ENCODE peak calls at places on chromosomes 1 and 21, in nine cellular contexts. D is B cell; Y is stomach; F is T-helper 2 cell; B is AG08395; V is NCI-H1930; C is effector memory CD4-positive, alpha-beta T cell; N is left lung; W is stimulated activated CD8-positive, alpha-beta memory T cell treated with anti-CD3 and anti-CD28 coated beads, Interleukin-2, amount 100 ng/mL, for 1 hour. K is an unnamed sample.

GRCh38 chr1:17162941-17163340 is 42.0 kb upstream of the PADI1 start:
- DNase-seq in D (no peak), Y (no peak), F (no peak), B (no peak), V (no peak), C (no peak), N (peak; percentile 55), W (no peak), K (no peak)

GRCh38 chr1:184158911-184159701 is 107.6 kb downstream of the TSEN15 start:
- DNase-seq in D (no peak), Y (no peak), F (no peak), B (no peak), V (no peak), C (no peak), N (no peak), W (no peak), K (no peak)

GRCh38 chr1:110443393-110443918 is 7.5 kb upstream of the PROK1 start:
- DNase-seq in D (no peak), Y (no peak), F (no peak), B (no peak), V (no peak), C (no peak), N (no peak), W (no peak), K (no peak)

GRCh38 chr1:172824199-172824598 is 165.3 kb downstream of the FASLG start:
- DNase-seq in D (no peak), Y (no peak), F (no peak), B (no peak), V (no peak), C (no peak), N (no peak), W (no peak), K (no peak)

GRCh38 chr1:85992756-85993155 is 163.8 kb downstream of the COL24A1 start:
- DNase-seq in D (no peak), Y (no peak), F (no peak), B (peak; percentile 19), V (no peak), C (no peak), N (no peak), W (no peak), K (peak; percentile 22)

GRCh38 chr21:37257526-37257966 is 9.6 kb downstream of the VPS26C start:
- DNase-seq in D (no peak), Y (no peak), F (no peak), B (peak; percentile 10), V (peak; percentile 59), C (no peak), N (peak; percentile 80), W (no peak), K (no peak)

GRCh38 chr1:161439280-161440232 is 65.7 kb upstream of the FCGR2A start:
- DNase-seq in D (no peak), Y (no peak), F (no peak), B (no peak), V (no peak), C (no peak), N (peak; percentile 85), W (no peak), K (peak; percentile 26)

GRCh38 chr1:117607471-117607870 is 1.6 kb downstream of the TENT5C start:
- DNase-seq in D (peak; percentile 54), Y (peak; percentile 75), F (peak; percentile 38), B (no peak), V (no peak), C (peak; percentile 42), N (no peak), W (peak; percentile 20), K (peak; percentile 73)

GRCh38 chr1:198056255-198056654 is 100.5 kb upstream of the NEK7 start:
- DNase-seq in D (no peak), Y (no peak), F (no peak), B (no peak), V (no peak), C (no peak), N (peak; percentile 26), W (no peak), K (peak; percentile 14)

GRCh38 chr21:42499430-42500106 is 3.5 kb upstream of the RSPH1 start:
- DNase-seq in D (no peak), Y (no peak), F (no peak), B (no peak), V (no peak), C (no peak), N (no peak), W (no peak), K (no peak)

GRCh38 chr1:87135313-87135712 is 193.4 kb upstream of the LMO4 start:
- DNase-seq in D (no peak), Y (no peak), F (no peak), B (no peak), V (no peak), C (no peak), N (no peak), W (no peak), K (no peak)

GRCh38 chr1:149884433-149885363 is 14.7 kb upstream of the BOLA1 start:
- DNase-seq in D (peak; percentile 44), Y (no peak), F (no peak), B (no peak), V (no peak), C (no peak), N (no peak), W (no peak), K (peak; percentile 86)

GRCh38 chr1:245489838-245490237 is 335.1 kb downstream of the KIF26B start:
- DNase-seq in D (no peak), Y (no peak), F (no peak), B (no peak), V (no peak), C (no peak), N (no peak), W (no peak), K (no peak)

GRCh38 chr1:205748398-205749093 is 1.4 kb downstream of the NUCKS1 start:
- DNase-seq in D (peak; percentile 43), Y (no peak), F (no peak), B (peak; percentile 42), V (peak; percentile 37), C (no peak), N (no peak), W (no peak), K (peak; percentile 51)

GRCh38 chr1:188782220-188782841 is 1695.3 kb downstream of the BRINP3 start:
- DNase-seq in D (no peak), Y (no peak), F (no peak), B (no peak), V (peak; percentile 35), C (no peak), N (no peak), W (no peak), K (peak; percentile 35)

GRCh38 chr1:100581096-100581705 is 43.3 kb downstream of the GPR88 start:
- DNase-seq in D (no peak), Y (no peak), F (no peak), B (no peak), V (no peak), C (no peak), N (no peak), W (no peak), K (no peak)

GRCh38 chr1:20721117-20722061 is 3.6 kb upstream of the KIF17 start:
- DNase-seq in D (peak; percentile 35), Y (no peak), F (no peak), B (no peak), V (no peak), C (no peak), N (peak; percentile 57), W (no peak), K (no peak)

GRCh38 chr1:94805912-94806311 is 14.2 kb upstream of the SLC44A3 start:
- DNase-seq in D (peak; percentile 59), Y (peak; percentile 64), F (peak; percentile 23), B (peak; percentile 61), V (peak; percentile 31), C (no peak), N (no peak), W (no peak), K (peak; percentile 64)

GRCh38 chr1:207463021-207463420 is 8.9 kb downstream of the CR2 start:
- DNase-seq in D (no peak), Y (no peak), F (no peak), B (peak; percentile 47), V (no peak), C (no peak), N (no peak), W (no peak), K (no peak)

GRCh38 chr1:17470021-17470799 is 30.7 kb upstream of the RCC2 start:
- DNase-seq in D (no peak), Y (no peak), F (no peak), B (no peak), V (no peak), C (no peak), N (peak; percentile 1), W (no peak), K (no peak)

GRCh38 chr1:96259399-96259798 is 462.2 kb upstream of the PTBP2 start:
- DNase-seq in D (no peak), Y (no peak), F (no peak), B (no peak), V (no peak), C (no peak), N (no peak), W (no peak), K (no peak)

GRCh38 chr1:5720484-5720883 is 271.7 kb downstream of the NPHP4 start:
- DNase-seq in D (no peak), Y (peak; percentile 24), F (no peak), B (no peak), V (no peak), C (no peak), N (no peak), W (no peak), K (no peak)

GRCh38 chr1:110003747-110004428 is 19.3 kb downstream of the AHCYL1 start:
- DNase-seq in D (peak; percentile 39), Y (peak; percentile 73), F (no peak), B (peak; percentile 94), V (no peak), C (no peak), N (no peak), W (no peak), K (peak; percentile 16)

GRCh38 chr1:1245178-1245839 is 1.2 kb downstream of the C1QTNF12 start:
- DNase-seq in D (no peak), Y (no peak), F (no peak), B (no peak), V (no peak), C (no peak), N (no peak), W (no peak), K (no peak)

GRCh38 chr1:204410764-204411450 is 710 bp downstream of the PPP1R15B start:
- DNase-seq in D (no peak), Y (peak; percentile 54), F (peak; percentile 11), B (peak; percentile 27), V (no peak), C (no peak), N (no peak), W (no peak), K (peak; percentile 24)

GRCh38 chr1:212858461-212859265 is 588 bp downstream of the FLVCR1 start:
- DNase-seq in D (no peak), Y (peak; percentile 28), F (no peak), B (peak; percentile 31), V (no peak), C (no peak), N (peak; percentile 82), W (no peak), K (peak; percentile 49)